ENCODE peak calls at places on chromosomes 2 and 18, in four cellular contexts. F is A549, V is heart left ventricle, L is sigmoid colon. J is an unnamed sample.

GRCh38 chr2:103809946-103810345 is 1044.0 kb upstream of the POU3F3 start:
- DNase-seq in F (no peak), V (no peak), L (no peak), J (no peak)

GRCh38 chr18:69649678-69650077 is 249.0 kb downstream of the DOK6 start:
- DNase-seq in F (no peak), V (no peak), L (no peak), J (no peak)

GRCh38 chr2:241260911-241261310 is 54.6 kb downstream of the HDLBP start:
- DNase-seq in F (no peak), V (no peak), L (no peak), J (no peak)

GRCh38 chr2:234495801-234496441 is 960 bp downstream of the ARL4C start:
- DNase-seq in F (no peak), V (peak; percentile 77), L (no peak), J (no peak)

GRCh38 chr2:236360486-236360885 is 96.3 kb upstream of the ASB18 start:
- DNase-seq in F (no peak), V (no peak), L (no peak), J (no peak)

GRCh38 chr2:96816836-96817702 is 1.0 kb downstream of the CNNM3 start:
- DNase-seq in F (no peak), V (no peak), L (no peak), J (no peak)

GRCh38 chr2:10278029-10278762 is 24.5 kb upstream of the HPCAL1 start:
- DNase-seq in F (no peak), V (no peak), L (peak; percentile 83), J (no peak)

GRCh38 chr2:3659447-3660432 is 1.7 kb downstream of the ALLC start:
- DNase-seq in F (no peak), V (peak; percentile 76), L (peak; percentile 51), J (no peak)

GRCh38 chr2:1708476-1709334 is 35.6 kb downstream of the PXDN start:
- DNase-seq in F (no peak), V (no peak), L (peak; percentile 67), J (no peak)

GRCh38 chr2:122627388-122627787 is 871.9 kb downstream of the TSN start:
- DNase-seq in F (no peak), V (no peak), L (no peak), J (no peak)

GRCh38 chr18:23033079-23033478 is 100.0 kb downstream of the RBBP8 start:
- DNase-seq in F (no peak), V (no peak), L (no peak), J (no peak)

GRCh38 chr2:199772693-199772976 is 78.4 kb downstream of the FTCDNL1 start:
- DNase-seq in F (no peak), V (no peak), L (no peak), J (no peak)

GRCh38 chr2:5067816-5068215 is 624.4 kb upstream of the SOX11 start:
- DNase-seq in F (no peak), V (no peak), L (no peak), J (no peak)

GRCh38 chr2:193668557-193669323 is 1474.0 kb upstream of the TMEFF2 start:
- DNase-seq in F (no peak), V (no peak), L (no peak), J (no peak)

GRCh38 chr2:44651974-44652373 is 289.5 kb upstream of the SIX3 start:
- DNase-seq in F (no peak), V (no peak), L (no peak), J (no peak)

GRCh38 chr2:157874997-157875719 is 972 bp downstream of the ACVR1 start:
- DNase-seq in F (no peak), V (no peak), L (peak; percentile 71), J (peak; percentile 30)

GRCh38 chr2:72142743-72143440 is 4.8 kb downstream of the CYP26B1 start:
- DNase-seq in F (no peak), V (peak; percentile 83), L (peak; percentile 92), J (no peak)

GRCh38 chr2:223058952-223059716 is 7.1 kb downstream of the KCNE4 start:
- DNase-seq in F (peak; percentile 44), V (no peak), L (no peak), J (no peak)

GRCh38 chr2:200000444-200001163 is 45.2 kb downstream of the MAIP1 start:
- DNase-seq in F (no peak), V (no peak), L (no peak), J (no peak)

GRCh38 chr2:31945572-31945935 is 65.3 kb downstream of the MEMO1 start:
- DNase-seq in F (no peak), V (no peak), L (no peak), J (no peak)

GRCh38 chr2:225002656-225003045 is 39.6 kb downstream of the DOCK10 start:
- DNase-seq in F (no peak), V (no peak), L (no peak), J (no peak)

GRCh38 chr2:44171018-44171417 is 2.3 kb downstream of the PPM1B start:
- DNase-seq in F (no peak), V (no peak), L (no peak), J (no peak)

GRCh38 chr2:161417428-161418274 is 1.6 kb downstream of the TBR1 start:
- DNase-seq in F (no peak), V (no peak), L (no peak), J (no peak)

GRCh38 chr2:220276736-220277444 is 649.5 kb downstream of the SLC4A3 start:
- DNase-seq in F (no peak), V (no peak), L (no peak), J (no peak)

GRCh38 chr2:24824966-24825882 is 32.0 kb downstream of the CENPO start:
- DNase-seq in F (peak; percentile 48), V (no peak), L (peak; percentile 54), J (no peak)

GRCh38 chr2:219127236-219127635 is 33.4 kb downstream of the NHEJ1 start:
- DNase-seq in F (no peak), V (no peak), L (no peak), J (no peak)

GRCh38 chr2:79511320-79511951 is 1.4 kb upstream of the CTNNA2 start:
- DNase-seq in F (no peak), V (no peak), L (no peak), J (no peak)

DNA sequence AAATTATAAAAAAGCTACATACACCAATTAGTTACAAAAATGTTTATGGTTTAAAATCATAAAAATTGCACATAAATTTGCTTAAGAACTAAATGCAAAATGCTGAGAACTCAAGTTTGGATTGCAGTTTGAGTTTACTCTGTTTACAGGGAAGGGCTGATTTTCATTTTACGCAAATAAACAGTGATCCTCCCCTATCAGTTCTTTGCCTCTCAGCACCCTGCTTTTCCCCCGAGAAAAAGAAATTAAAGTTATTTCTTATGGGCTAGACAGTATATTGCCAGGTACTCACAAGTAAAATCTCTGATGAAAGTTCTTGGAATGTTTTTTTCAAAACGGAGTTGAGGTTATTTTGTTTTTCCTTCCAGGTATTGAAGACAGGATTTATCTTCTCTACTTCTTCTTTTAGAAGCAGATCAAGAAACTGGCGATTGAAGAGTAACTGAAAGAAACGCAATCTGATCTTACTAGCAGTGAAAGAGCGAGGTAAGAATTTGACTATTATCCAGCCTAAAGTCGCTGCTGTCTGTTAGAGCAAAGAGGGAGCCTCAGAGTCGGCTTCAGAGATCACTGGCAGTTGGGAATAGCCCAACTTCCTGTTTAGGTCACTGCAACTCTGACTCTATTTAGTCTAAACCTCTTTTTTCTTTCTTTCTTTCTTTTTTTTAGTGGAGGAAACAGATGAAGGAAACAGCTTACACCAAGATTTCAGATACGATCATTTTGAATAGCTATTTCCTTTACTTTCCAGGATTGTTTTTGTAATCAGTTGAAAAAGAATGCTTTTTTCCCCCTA is at the start of gene TFPI:
- DNase-seq in F (no peak), V (no peak), L (no peak), J (no peak)
- TF ChIP-seq POLR2A in F (no peak), V (no peak), L (no peak), J (no peak)

GRCh38 chr18:57805117-57805516 is 2.0 kb upstream of the ATP8B1 start:
- DNase-seq in F (no peak), V (no peak), L (no peak), J (no peak)

GRCh38 chr18:57802869-57803118 is 321 bp downstream of the ATP8B1 start:
- DNase-seq in F (no peak), V (no peak), L (no peak), J (no peak)

GRCh38 chr18:57801379-57802165 is 1.5 kb downstream of the ATP8B1 start:
- DNase-seq in F (no peak), V (no peak), L (no peak), J (no peak)

GRCh38 chr18:57802166-57802868 is 798 bp downstream of the ATP8B1 start:
- DNase-seq in F (no peak), V (no peak), L (no peak), J (no peak)

GRCh38 chr18:57803119-57803969 is at the start of gene ATP8B1:
- DNase-seq in F (peak; percentile 55), V (peak; percentile 86), L (peak; percentile 84), J (no peak)
- TF ChIP-seq POLR2A in F (peak; percentile 47), V (no peak), L (peak; percentile 67), J (peak; percentile 80)

DNA sequence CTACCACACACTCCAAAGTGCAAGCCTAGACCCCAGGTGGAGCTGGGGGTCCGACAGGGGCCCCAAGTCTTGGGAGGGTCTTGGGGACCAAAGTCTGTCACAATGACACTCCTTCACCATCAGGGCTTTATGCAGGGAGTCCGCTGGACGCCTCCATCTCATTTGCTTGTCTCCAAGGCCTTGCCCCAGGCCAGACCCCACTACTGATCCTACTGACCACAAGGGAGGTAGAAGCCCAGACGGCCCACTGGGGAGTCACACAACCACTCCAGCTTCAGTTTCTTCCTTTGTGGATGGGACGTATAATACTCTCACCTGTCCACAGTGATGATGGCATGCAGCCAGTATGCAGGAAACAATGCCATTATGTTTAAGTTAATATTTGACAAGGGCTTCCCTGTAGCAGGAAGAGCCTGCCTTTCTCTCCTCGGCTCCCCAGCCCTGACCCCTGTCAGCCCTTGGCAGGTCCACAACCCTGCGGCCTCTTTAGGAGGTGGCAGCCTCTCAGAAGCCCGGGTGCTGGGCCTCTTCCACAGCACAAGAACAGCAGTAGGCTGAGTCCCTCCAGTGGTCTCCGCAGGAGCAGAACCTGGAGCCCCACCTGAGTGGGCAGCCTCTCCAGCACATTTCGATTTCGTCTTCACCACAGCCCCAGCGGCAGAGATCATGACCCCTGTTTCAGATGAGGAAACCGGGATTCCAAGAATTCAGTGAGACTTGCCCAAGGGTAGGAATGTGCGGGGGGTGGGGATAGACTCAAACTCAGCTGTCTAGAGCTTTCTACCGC is 6.5 kb downstream of the BIN1 start:
- DNase-seq in F (peak; percentile 61), V (no peak), L (peak; percentile 52), J (no peak)
- TF ChIP-seq POLR2A in F (no peak), V (no peak), L (no peak), J (no peak)

GRCh38 chr2:172813314-172813888 is 77.8 kb downstream of the RAPGEF4 start:
- DNase-seq in F (no peak), V (no peak), L (no peak), J (no peak)
- TF ChIP-seq POLR2A in F (no peak), V (no peak), L (no peak), J (no peak)